ENCODE peak calls at places on chromosomes 7 and 10, in nine cellular contexts. One of them, this sample, is unnamed. For H3K4me1, the result is how much of the 10 kb centered on the place peaks cover.

GRCh38 chr7:28205505-28205904 is 24.9 kb upstream of the JAZF1 start:
- DNase-seq in HCT116: peak
- DNase-seq in SK-N-SH: no peak
- DNase-seq in CD8-positive, alpha-beta memory T cell: no peak
- DNase-seq in right lobe of liver: no peak
- DNase-seq in tibial artery: no peak
- DNase-seq in psoas muscle: no peak
- DNase-seq in ovary: no peak
- DNase-seq in spleen: no peak
- DNase-seq in this sample: no peak

GRCh38 chr10:374354-374753 is 239.1 kb downstream of the ZMYND11 start:
- DNase-seq in HCT116: no peak
- DNase-seq in SK-N-SH: peak
- DNase-seq in CD8-positive, alpha-beta memory T cell: no peak
- DNase-seq in right lobe of liver: no peak
- DNase-seq in tibial artery: no peak
- DNase-seq in psoas muscle: no peak
- DNase-seq in ovary: no peak
- DNase-seq in spleen: peak
- DNase-seq in this sample: no peak

GRCh38 chr7:86645174-86645566 is 1.5 kb downstream of the GRM3 start:
- DNase-seq in HCT116: no peak
- DNase-seq in SK-N-SH: no peak
- DNase-seq in CD8-positive, alpha-beta memory T cell: no peak
- DNase-seq in right lobe of liver: peak
- DNase-seq in tibial artery: no peak
- DNase-seq in psoas muscle: no peak
- DNase-seq in ovary: no peak
- DNase-seq in spleen: no peak
- DNase-seq in this sample: no peak

GRCh38 chr10:110387983-110388681 is 83.4 kb upstream of the SMNDC1 start:
- DNase-seq in HCT116: no peak
- DNase-seq in SK-N-SH: no peak
- DNase-seq in CD8-positive, alpha-beta memory T cell: peak
- DNase-seq in right lobe of liver: no peak
- DNase-seq in tibial artery: no peak
- DNase-seq in psoas muscle: no peak
- DNase-seq in ovary: no peak
- DNase-seq in spleen: no peak
- DNase-seq in this sample: no peak

GRCh38 chr10:123807444-123808035 is 84.1 kb downstream of the CPXM2 start:
- DNase-seq in HCT116: no peak
- DNase-seq in SK-N-SH: no peak
- DNase-seq in CD8-positive, alpha-beta memory T cell: no peak
- DNase-seq in right lobe of liver: no peak
- DNase-seq in tibial artery: no peak
- DNase-seq in psoas muscle: no peak
- DNase-seq in ovary: no peak
- DNase-seq in spleen: no peak
- DNase-seq in this sample: no peak

GRCh38 chr7:151351027-151351426 is 9.4 kb downstream of the NUB1 start:
- DNase-seq in HCT116: no peak
- DNase-seq in SK-N-SH: peak
- DNase-seq in CD8-positive, alpha-beta memory T cell: no peak
- DNase-seq in right lobe of liver: no peak
- DNase-seq in tibial artery: no peak
- DNase-seq in psoas muscle: no peak
- DNase-seq in ovary: no peak
- DNase-seq in spleen: peak
- DNase-seq in this sample: peak

GRCh38 chr10:92241158-92241500 is 49.7 kb downstream of the CPEB3 start:
- DNase-seq in HCT116: no peak
- DNase-seq in SK-N-SH: peak
- DNase-seq in CD8-positive, alpha-beta memory T cell: no peak
- DNase-seq in right lobe of liver: peak
- DNase-seq in tibial artery: no peak
- DNase-seq in psoas muscle: peak
- DNase-seq in ovary: no peak
- DNase-seq in spleen: no peak
- DNase-seq in this sample: peak

GRCh38 chr7:13988011-13988410 is 1.5 kb downstream of the ETV1 start:
- DNase-seq in HCT116: no peak
- DNase-seq in SK-N-SH: no peak
- DNase-seq in CD8-positive, alpha-beta memory T cell: no peak
- DNase-seq in right lobe of liver: no peak
- DNase-seq in tibial artery: no peak
- DNase-seq in psoas muscle: no peak
- DNase-seq in ovary: no peak
- DNase-seq in spleen: no peak
- DNase-seq in this sample: peak

GRCh38 chr7:8260871-8261707 is 878 bp downstream of the ICA1 start:
- DNase-seq in HCT116: no peak
- DNase-seq in SK-N-SH: peak
- DNase-seq in CD8-positive, alpha-beta memory T cell: no peak
- DNase-seq in right lobe of liver: peak
- DNase-seq in tibial artery: peak
- DNase-seq in psoas muscle: peak
- DNase-seq in ovary: no peak
- DNase-seq in spleen: peak
- DNase-seq in this sample: no peak

GRCh38 chr7:8259586-8260222 is 2.3 kb downstream of the ICA1 start:
- DNase-seq in HCT116: no peak
- DNase-seq in SK-N-SH: peak
- DNase-seq in CD8-positive, alpha-beta memory T cell: no peak
- DNase-seq in right lobe of liver: no peak
- DNase-seq in tibial artery: no peak
- DNase-seq in psoas muscle: no peak
- DNase-seq in ovary: no peak
- DNase-seq in spleen: no peak
- DNase-seq in this sample: no peak

GRCh38 chr7:8258734-8259133 is 3.2 kb downstream of the ICA1 start:
- DNase-seq in HCT116: no peak
- DNase-seq in SK-N-SH: no peak
- DNase-seq in CD8-positive, alpha-beta memory T cell: no peak
- DNase-seq in right lobe of liver: no peak
- DNase-seq in tibial artery: no peak
- DNase-seq in psoas muscle: no peak
- DNase-seq in ovary: no peak
- DNase-seq in spleen: no peak
- DNase-seq in this sample: no peak

GRCh38 chr7:8261711-8262695 is at the start of gene ICA1:
- DNase-seq in HCT116: no peak
- DNase-seq in SK-N-SH: peak
- DNase-seq in CD8-positive, alpha-beta memory T cell: no peak
- DNase-seq in right lobe of liver: peak
- DNase-seq in tibial artery: peak
- DNase-seq in psoas muscle: peak
- DNase-seq in ovary: no peak
- DNase-seq in spleen: peak
- DNase-seq in this sample: no peak

GRCh38 chr7:8263048-8263447 is 1.1 kb upstream of the ICA1 start:
- DNase-seq in HCT116: no peak
- DNase-seq in SK-N-SH: peak
- DNase-seq in CD8-positive, alpha-beta memory T cell: no peak
- DNase-seq in right lobe of liver: no peak
- DNase-seq in tibial artery: no peak
- DNase-seq in psoas muscle: no peak
- DNase-seq in ovary: no peak
- DNase-seq in spleen: no peak
- DNase-seq in this sample: no peak
- H3K4me3 ChIP-seq in HCT116: peak
- H3K4me3 ChIP-seq in SK-N-SH: peak
- H3K4me3 ChIP-seq in CD8-positive, alpha-beta memory T cell: no peak
- H3K4me3 ChIP-seq in right lobe of liver: no peak
- H3K4me3 ChIP-seq in tibial artery: no peak
- H3K4me3 ChIP-seq in psoas muscle: no peak
- H3K4me3 ChIP-seq in ovary: no peak
- H3K4me3 ChIP-seq in spleen: no peak
- H3K4me3 ChIP-seq in this sample: no peak

GRCh38 chr7:130936202-130936931 is 202.4 kb upstream of the KLF14 start:
- DNase-seq in HCT116: no peak
- DNase-seq in SK-N-SH: no peak
- DNase-seq in CD8-positive, alpha-beta memory T cell: no peak
- DNase-seq in right lobe of liver: no peak
- DNase-seq in tibial artery: no peak
- DNase-seq in psoas muscle: no peak
- DNase-seq in ovary: no peak
- DNase-seq in spleen: no peak
- DNase-seq in this sample: no peak

GRCh38 chr7:130937016-130937415 is 203.0 kb upstream of the KLF14 start:
- DNase-seq in HCT116: no peak
- DNase-seq in SK-N-SH: no peak
- DNase-seq in CD8-positive, alpha-beta memory T cell: no peak
- DNase-seq in right lobe of liver: no peak
- DNase-seq in tibial artery: no peak
- DNase-seq in psoas muscle: no peak
- DNase-seq in ovary: no peak
- DNase-seq in spleen: no peak
- DNase-seq in this sample: no peak

GRCh38 chr7:130938661-130939060 is 204.7 kb upstream of the KLF14 start:
- DNase-seq in HCT116: no peak
- DNase-seq in SK-N-SH: no peak
- DNase-seq in CD8-positive, alpha-beta memory T cell: peak
- DNase-seq in right lobe of liver: no peak
- DNase-seq in tibial artery: no peak
- DNase-seq in psoas muscle: no peak
- DNase-seq in ovary: no peak
- DNase-seq in spleen: no peak
- DNase-seq in this sample: no peak

GRCh38 chr7:130939285-130940095 is 205.5 kb upstream of the KLF14 start:
- DNase-seq in HCT116: no peak
- DNase-seq in SK-N-SH: no peak
- DNase-seq in CD8-positive, alpha-beta memory T cell: no peak
- DNase-seq in right lobe of liver: no peak
- DNase-seq in tibial artery: no peak
- DNase-seq in psoas muscle: no peak
- DNase-seq in ovary: no peak
- DNase-seq in spleen: no peak
- DNase-seq in this sample: no peak

DNA sequence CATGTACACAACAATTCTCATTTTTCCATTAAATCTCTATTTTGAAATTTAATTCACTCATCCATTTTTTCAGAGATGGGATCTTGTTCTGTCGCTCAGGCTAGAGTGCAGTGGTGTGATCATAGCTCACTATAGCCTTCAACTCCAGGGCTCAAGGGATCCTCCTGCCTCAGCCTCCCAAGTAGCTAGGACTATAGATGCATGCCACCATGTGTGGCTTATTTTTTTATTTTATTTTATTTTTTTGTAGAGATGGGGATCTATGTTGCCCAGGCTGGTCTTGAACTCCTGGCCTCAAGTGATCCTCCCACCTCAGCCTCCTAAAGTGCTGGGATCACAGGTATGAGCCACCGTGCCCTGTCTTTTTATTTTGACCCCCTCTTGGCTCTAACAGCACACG is 203.8 kb upstream of the KLF14 start:
- DNase-seq in HCT116: no peak
- DNase-seq in SK-N-SH: no peak
- DNase-seq in CD8-positive, alpha-beta memory T cell: no peak
- DNase-seq in right lobe of liver: no peak
- DNase-seq in tibial artery: no peak
- DNase-seq in psoas muscle: no peak
- DNase-seq in ovary: no peak
- DNase-seq in spleen: no peak
- DNase-seq in this sample: no peak
- H3K4me1 ChIP-seq in HCT116: half or more
- H3K4me1 ChIP-seq in SK-N-SH: under half
- H3K4me1 ChIP-seq in CD8-positive, alpha-beta memory T cell: half or more
- H3K4me1 ChIP-seq in right lobe of liver: under half
- H3K4me1 ChIP-seq in tibial artery: half or more
- H3K4me1 ChIP-seq in psoas muscle: under half
- H3K4me1 ChIP-seq in ovary: under half
- H3K4me1 ChIP-seq in spleen: half or more
- H3K4me1 ChIP-seq in this sample: under half

GRCh38 chr10:11677480-11677879 is 64.7 kb upstream of the ECHDC3 start:
- DNase-seq in HCT116: no peak
- DNase-seq in SK-N-SH: no peak
- DNase-seq in CD8-positive, alpha-beta memory T cell: no peak
- DNase-seq in right lobe of liver: no peak
- DNase-seq in tibial artery: no peak
- DNase-seq in psoas muscle: no peak
- DNase-seq in ovary: no peak
- DNase-seq in spleen: peak
- DNase-seq in this sample: no peak

GRCh38 chr10:11670311-11670825 is 58.9 kb upstream of the USP6NL start:
- DNase-seq in HCT116: no peak
- DNase-seq in SK-N-SH: no peak
- DNase-seq in CD8-positive, alpha-beta memory T cell: no peak
- DNase-seq in right lobe of liver: no peak
- DNase-seq in tibial artery: no peak
- DNase-seq in psoas muscle: no peak
- DNase-seq in ovary: no peak
- DNase-seq in spleen: peak
- DNase-seq in this sample: no peak

GRCh38 chr10:11673346-11674330 is 62.2 kb upstream of the USP6NL start:
- DNase-seq in HCT116: no peak
- DNase-seq in SK-N-SH: no peak
- DNase-seq in CD8-positive, alpha-beta memory T cell: no peak
- DNase-seq in right lobe of liver: no peak
- DNase-seq in tibial artery: no peak
- DNase-seq in psoas muscle: no peak
- DNase-seq in ovary: no peak
- DNase-seq in spleen: peak
- DNase-seq in this sample: no peak

GRCh38 chr10:11668847-11669610 is 57.6 kb upstream of the USP6NL start:
- DNase-seq in HCT116: no peak
- DNase-seq in SK-N-SH: no peak
- DNase-seq in CD8-positive, alpha-beta memory T cell: no peak
- DNase-seq in right lobe of liver: no peak
- DNase-seq in tibial artery: no peak
- DNase-seq in psoas muscle: no peak
- DNase-seq in ovary: peak
- DNase-seq in spleen: peak
- DNase-seq in this sample: no peak

GRCh38 chr10:11672836-11673235 is 61.4 kb upstream of the USP6NL start:
- DNase-seq in HCT116: no peak
- DNase-seq in SK-N-SH: no peak
- DNase-seq in CD8-positive, alpha-beta memory T cell: no peak
- DNase-seq in right lobe of liver: no peak
- DNase-seq in tibial artery: peak
- DNase-seq in psoas muscle: no peak
- DNase-seq in ovary: no peak
- DNase-seq in spleen: peak
- DNase-seq in this sample: no peak
- H3K27ac ChIP-seq in HCT116: no peak
- H3K27ac ChIP-seq in SK-N-SH: no peak
- H3K27ac ChIP-seq in CD8-positive, alpha-beta memory T cell: no peak
- H3K27ac ChIP-seq in right lobe of liver: no peak
- H3K27ac ChIP-seq in tibial artery: no peak
- H3K27ac ChIP-seq in psoas muscle: no peak
- H3K27ac ChIP-seq in ovary: no peak
- H3K27ac ChIP-seq in spleen: peak
- H3K27ac ChIP-seq in this sample: no peak

DNA sequence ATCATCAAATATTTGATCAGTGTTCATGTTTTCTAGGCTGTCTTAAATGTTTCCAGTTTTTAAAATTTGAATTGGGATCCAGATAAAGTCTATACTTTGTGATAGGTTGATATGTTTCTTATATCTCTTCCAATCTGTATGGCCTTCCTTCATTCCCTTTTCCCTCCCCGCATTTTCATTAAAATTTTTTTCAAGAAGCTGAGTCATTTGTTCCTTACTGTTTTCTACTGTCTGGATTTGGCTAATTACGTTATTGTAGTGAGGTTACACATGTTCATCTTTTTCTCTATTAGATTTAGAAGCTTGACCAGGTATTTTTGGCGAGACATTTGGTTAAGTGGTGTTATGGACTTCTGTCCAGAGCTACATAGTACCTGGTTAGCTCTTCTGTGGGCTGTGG is 11.2 kb downstream of the GARS1 start:
- DNase-seq in HCT116: no peak
- DNase-seq in SK-N-SH: no peak
- DNase-seq in CD8-positive, alpha-beta memory T cell: no peak
- DNase-seq in right lobe of liver: no peak
- DNase-seq in tibial artery: no peak
- DNase-seq in psoas muscle: no peak
- DNase-seq in ovary: no peak
- DNase-seq in spleen: no peak
- DNase-seq in this sample: no peak
- H3K4me3 ChIP-seq in HCT116: no peak
- H3K4me3 ChIP-seq in SK-N-SH: no peak
- H3K4me3 ChIP-seq in CD8-positive, alpha-beta memory T cell: no peak
- H3K4me3 ChIP-seq in right lobe of liver: no peak
- H3K4me3 ChIP-seq in tibial artery: no peak
- H3K4me3 ChIP-seq in psoas muscle: no peak
- H3K4me3 ChIP-seq in ovary: no peak
- H3K4me3 ChIP-seq in spleen: no peak
- H3K4me3 ChIP-seq in this sample: no peak

This sample was measured in SJCRH30.